ENCODE peak calls at places on chromosomes 5 and 9, in five cellular contexts. B is upper lobe of left lung, V is HepG2, M is K562, H is GM12878. C is an unnamed sample.
A peak's percentile ranks its signal among the peaks of the same experiment; 100 is the strongest.

GRCh38 chr5:39598641-39599248 is 174.0 kb upstream of the DAB2 start:
- ATAC-seq in B (no peak), H (no peak), V (peak; percentile 91), M (peak; percentile 61), C (no peak)

GRCh38 chr5:179285236-179285635 is 60.0 kb downstream of the ADAMTS2 start:
- ATAC-seq in V (no peak), H (no peak), B (peak; percentile 31), M (no peak), C (peak; percentile 68)

GRCh38 chr5:54457094-54457531 is 1.6 kb downstream of the HSPB3 start:
- ATAC-seq in M (peak; percentile 70), H (no peak), B (peak; percentile 53), V (peak; percentile 70), C (peak; percentile 59)

GRCh38 chr5:60927450-60927849 is 17.4 kb downstream of the ERCC8 start:
- ATAC-seq in V (no peak), M (no peak), B (no peak), H (no peak), C (no peak)

GRCh38 chr5:127002390-127002789 is 28.0 kb downstream of the MARCHF3 start:
- ATAC-seq in V (peak; percentile 89), B (peak; percentile 34), M (no peak), H (no peak), C (no peak)

GRCh38 chr9:131668439-131669233 is 71.2 kb downstream of the RAPGEF1 start:
- ATAC-seq in B (peak; percentile 52), V (peak; percentile 82), M (peak; percentile 65), H (peak; percentile 74), C (no peak)

GRCh38 chr5:136686192-136686872 is 321.0 kb upstream of the TRPC7 start:
- ATAC-seq in B (no peak), V (peak; percentile 55), M (peak; percentile 45), H (peak; percentile 70), C (no peak)

GRCh38 chr5:91291628-91292569 is 91.2 kb downstream of the ARRDC3 start:
- ATAC-seq in B (no peak), H (no peak), V (no peak), M (peak; percentile 90), C (no peak)

GRCh38 chr5:133876266-133876665 is 92.2 kb downstream of the C5orf15 start:
- ATAC-seq in M (no peak), V (no peak), H (no peak), B (peak; percentile 28), C (no peak)

GRCh38 chr5:58582411-58583393 is at the start of gene RAB3C:
- ATAC-seq in H (peak; percentile 100), B (peak; percentile 100), M (peak; percentile 90), V (peak; percentile 100), C (peak; percentile 94)

GRCh38 chr5:115831163-115831768 is 10.1 kb downstream of the ATG12 start:
- ATAC-seq in B (peak; percentile 68), M (peak; percentile 85), V (peak; percentile 82), H (peak; percentile 84), C (no peak)

GRCh38 chr5:155150012-155150411 is 136.5 kb downstream of the KIF4B start:
- ATAC-seq in M (peak; percentile 40), H (no peak), B (no peak), V (no peak), C (no peak)

GRCh38 chr5:52997424-52997823 is 8.3 kb downstream of the ITGA2 start:
- ATAC-seq in H (no peak), M (no peak), V (peak; percentile 96), B (no peak), C (no peak)

GRCh38 chr5:54547711-54548250 is 30.2 kb downstream of the SNX18 start:
- ATAC-seq in B (peak; percentile 82), H (no peak), V (peak; percentile 46), M (no peak), C (peak; percentile 88)

GRCh38 chr5:132370241-132370820 is 821 bp downstream of the SLC22A5 start:
- ATAC-seq in B (peak; percentile 3), V (peak; percentile 37), M (peak; percentile 24), H (no peak), C (no peak)

GRCh38 chr9:98747476-98747875 is 38.7 kb upstream of the GABBR2 start:
- ATAC-seq in H (no peak), V (no peak), M (no peak), B (no peak), C (no peak)

GRCh38 chr9:94464790-94465189 is 90.1 kb upstream of the PCAT7 start:
- ATAC-seq in B (no peak), H (no peak), V (no peak), M (peak; percentile 58), C (no peak)

GRCh38 chr5:153623906-153624765 is 133.7 kb downstream of the GRIA1 start:
- ATAC-seq in H (no peak), B (no peak), V (no peak), M (no peak), C (no peak)

GRCh38 chr5:77129386-77129785 is 42.3 kb upstream of the ZBED3 start:
- ATAC-seq in B (no peak), V (peak; percentile 87), M (no peak), H (peak; percentile 50), C (no peak)

GRCh38 chr5:131379071-131379538 is 115.3 kb downstream of the CDC42SE2 start:
- ATAC-seq in H (peak; percentile 24), M (peak; percentile 15), B (no peak), V (peak; percentile 14), C (no peak)

GRCh38 chr9:6153425-6153824 is 62.2 kb upstream of the IL33 start:
- ATAC-seq in V (no peak), B (no peak), M (no peak), H (no peak), C (no peak)

GRCh38 chr9:81499021-81499454 is 190.3 kb downstream of the TLE1 start:
- ATAC-seq in H (no peak), B (peak; percentile 48), V (no peak), M (no peak), C (peak; percentile 87)
- H3K27ac ChIP-seq in H (no peak overlapping the region), B (no peak overlapping the region), V (no peak overlapping the region), M (no peak overlapping the region), C (peak overlapping the region; percentile 87)

DNA sequence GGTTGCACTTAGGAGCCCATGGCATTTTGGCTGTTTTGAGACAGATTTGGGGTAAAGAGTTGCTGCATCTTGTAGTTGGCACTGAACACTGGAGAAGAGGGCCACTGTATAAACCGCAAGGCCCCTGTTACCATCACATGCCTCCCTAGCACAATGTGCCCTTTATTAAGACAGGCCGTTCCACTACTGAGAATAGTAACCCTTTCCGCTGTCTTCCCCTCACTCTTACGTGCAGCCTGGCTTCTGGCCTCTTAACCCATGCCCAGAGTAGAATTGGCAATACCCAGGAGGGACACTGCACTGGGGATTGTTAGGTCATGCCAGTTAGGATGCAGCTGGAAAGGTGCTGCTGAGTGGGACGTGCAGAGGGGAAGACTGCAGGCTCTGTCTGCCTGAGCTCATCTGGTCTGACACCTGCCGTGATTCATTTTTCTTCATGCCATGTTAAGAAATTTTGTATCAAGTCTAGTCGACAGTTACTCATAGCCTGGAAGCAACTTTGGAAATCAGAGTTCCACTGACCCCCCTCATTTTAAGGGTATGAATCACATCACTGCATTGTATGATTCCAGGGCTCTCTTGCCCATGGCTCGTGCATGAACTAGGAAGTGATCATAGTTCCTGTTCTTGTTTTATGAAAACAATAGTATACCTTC is 146.9 kb upstream of the DMRT1 start:
- ATAC-seq in V (peak; percentile 19), B (peak; percentile 72), H (peak; percentile 27), M (no peak), C (peak; percentile 57)
- TF ChIP-seq EP300 in V (no peak), B (no peak), H (no peak), M (no peak), C (no peak)

GRCh38 chr5:89728750-89729149 is 680.8 kb downstream of the CETN3 start:
- ATAC-seq in V (no peak), B (peak; percentile 64), H (no peak), M (no peak), C (peak; percentile 77)
- TF ChIP-seq POLR2AphosphoS5 in V (no peak), B (no peak), H (no peak), M (no peak), C (peak; percentile 86)

GRCh38 chr5:96537386-96537785 is 104.3 kb upstream of the PCSK1 start:
- ATAC-seq in M (no peak), H (no peak), V (no peak), B (no peak), C (no peak)
- H3K27ac ChIP-seq in M (no peak overlapping the region), H (no peak overlapping the region), V (no peak overlapping the region), B (no peak overlapping the region), C (no peak overlapping the region)

GRCh38 chr9:75754090-75754489 is 136.4 kb upstream of the PCSK5 start:
- ATAC-seq in V (no peak), H (no peak), B (no peak), M (no peak), C (no peak)
- TF ChIP-seq EP300 in V (no peak), H (no peak), B (no peak), M (no peak), C (no peak)

GRCh38 chr5:173328896-173329369 is 719 bp upstream of the STC2 start:
- ATAC-seq in M (no peak), H (no peak), B (no peak), V (peak; percentile 24), C (no peak)

GRCh38 chr5:173329370-173330150 is 1.3 kb upstream of the STC2 start:
- ATAC-seq in V (peak; percentile 57), H (no peak), B (no peak), M (no peak), C (no peak)

GRCh38 chr5:173326501-173326960 is 1.7 kb downstream of the STC2 start:
- ATAC-seq in V (no peak), H (no peak), M (peak; percentile 10), B (no peak), C (no peak)

GRCh38 chr5:173327084-173327947 is 898 bp downstream of the STC2 start:
- ATAC-seq in H (no peak), V (no peak), M (peak; percentile 50), B (peak; percentile 1), C (no peak)

GRCh38 chr5:173327948-173328895 is at the start of gene STC2:
- ATAC-seq in H (peak; percentile 44), M (peak; percentile 84), B (peak; percentile 28), V (peak; percentile 80), C (peak; percentile 30)
- TF ChIP-seq POLR2AphosphoS5 in H (no peak), M (no peak), B (no peak), V (peak; percentile 99), C (peak; percentile 20)

DNA sequence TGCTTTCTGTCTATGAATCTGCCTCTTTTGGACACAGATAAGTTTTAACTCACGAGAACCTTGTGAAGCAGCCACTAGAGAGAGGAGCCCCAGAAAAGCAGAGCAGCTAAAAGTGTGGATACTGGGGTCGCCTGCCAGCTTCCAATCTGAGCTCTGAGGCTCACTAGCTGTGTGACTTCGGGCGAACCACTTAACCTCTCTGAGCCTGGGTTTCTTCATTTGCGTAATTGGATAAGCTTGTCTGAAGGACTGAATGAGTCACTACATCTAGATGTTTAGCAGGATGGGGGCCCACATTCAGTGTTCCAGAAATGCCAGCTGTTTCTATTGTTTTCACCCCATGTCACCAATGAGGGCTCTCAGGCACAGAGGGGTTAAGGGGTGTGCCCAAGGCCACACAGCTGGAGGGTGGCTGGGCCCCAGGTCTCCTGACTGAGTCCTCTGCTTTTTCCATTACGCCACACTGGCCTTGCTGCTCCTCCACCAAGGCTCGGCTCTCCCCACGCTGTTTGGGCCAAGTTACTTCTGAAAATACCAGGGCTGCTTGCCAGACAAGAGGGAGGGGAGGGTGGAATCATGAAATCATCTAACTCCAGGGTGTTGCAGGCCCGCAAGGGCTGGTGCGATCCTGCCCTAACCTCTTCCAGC is 36.2 kb downstream of the SH3PXD2B start:
- ATAC-seq in V (no peak), H (no peak), M (no peak), B (peak; percentile 92), C (peak; percentile 89)
- H3K27ac ChIP-seq in V (peak overlapping the region; percentile 5), H (no peak overlapping the region), M (no peak overlapping the region), B (peak overlapping the region; percentile 82), C (peak overlapping the region; percentile 94)

C was measured in gastroesophageal sphincter.